ENCODE peak calls at places on chromosomes 5 and 9, in five cellular contexts. One of them, this sample, is unnamed.

GRCh38 chr5:126416266-126416925 is 6.8 kb upstream of the GRAMD2B start:
- DNase-seq in epithelial cell of esophagus: peak; percentile 27
- DNase-seq in ureter: no peak
- DNase-seq in hepatic stellate cell: peak; percentile 12
- DNase-seq in fibroblast of pulmonary artery: no peak
- DNase-seq in this sample: no peak

GRCh38 chr5:54311178-54311811 is 922 bp upstream of the ARL15 start:
- DNase-seq in ureter: no peak
- DNase-seq in hepatic stellate cell: no peak
- DNase-seq in fibroblast of pulmonary artery: peak; percentile 29
- DNase-seq in epithelial cell of esophagus: peak; percentile 30
- DNase-seq in this sample: peak; percentile 14

GRCh38 chr9:113955076-113955752 is 79.1 kb downstream of the ZNF618 start:
- DNase-seq in epithelial cell of esophagus: no peak
- DNase-seq in ureter: no peak
- DNase-seq in hepatic stellate cell: peak; percentile 77
- DNase-seq in fibroblast of pulmonary artery: peak; percentile 82
- DNase-seq in this sample: no peak

GRCh38 chr9:135607401-135608293 is 31.7 kb downstream of the GLT6D1 start:
- DNase-seq in hepatic stellate cell: peak; percentile 4
- DNase-seq in epithelial cell of esophagus: no peak
- DNase-seq in fibroblast of pulmonary artery: no peak
- DNase-seq in ureter: no peak
- DNase-seq in this sample: peak; percentile 3

GRCh38 chr5:141878186-141878770 is at the start of gene PCDH1:
- DNase-seq in hepatic stellate cell: peak; percentile 48
- DNase-seq in ureter: no peak
- DNase-seq in fibroblast of pulmonary artery: peak; percentile 27
- DNase-seq in epithelial cell of esophagus: peak; percentile 55
- DNase-seq in this sample: peak; percentile 41

GRCh38 chr5:175885813-175886212 is 14.4 kb downstream of the CPLX2 start:
- DNase-seq in hepatic stellate cell: no peak
- DNase-seq in epithelial cell of esophagus: no peak
- DNase-seq in fibroblast of pulmonary artery: peak; percentile 5
- DNase-seq in ureter: no peak
- DNase-seq in this sample: no peak

GRCh38 chr5:886716-887325 is 5.8 kb downstream of the BRD9 start:
- DNase-seq in ureter: no peak
- DNase-seq in hepatic stellate cell: no peak
- DNase-seq in fibroblast of pulmonary artery: no peak
- DNase-seq in epithelial cell of esophagus: no peak
- DNase-seq in this sample: no peak

GRCh38 chr5:113606298-113607134 is 93.0 kb downstream of the YTHDC2 start:
- DNase-seq in fibroblast of pulmonary artery: peak; percentile 80
- DNase-seq in hepatic stellate cell: peak; percentile 12
- DNase-seq in epithelial cell of esophagus: peak; percentile 56
- DNase-seq in ureter: peak; percentile 63
- DNase-seq in this sample: peak; percentile 33